ENCODE peak calls at places on chromosomes 3 and 15, in eight cellular contexts. P is psoas muscle, S is right atrium auricular region, O is brain microvascular endothelial cell, Y is spleen, W is bronchial epithelial cell, D is A549, F is osteoblast. B is an unnamed sample.

GRCh38 chr3:54366007-54366406 is 243.7 kb downstream of the CACNA2D3 start:
- DNase-seq in Y (no peak), D (no peak), O (no peak), W (no peak), S (no peak), F (no peak), P (no peak), B (no peak)

GRCh38 chr3:133935843-133936825 is 40.5 kb upstream of the RAB6B start:
- DNase-seq in D (no peak), O (no peak), S (peak), F (peak), Y (peak), W (no peak), P (no peak), B (no peak)

GRCh38 chr3:10387881-10388621 is 67.1 kb upstream of the SEC13 start:
- DNase-seq in W (no peak), P (peak), S (no peak), Y (peak), F (no peak), O (no peak), D (no peak), B (no peak)

GRCh38 chr15:69557340-69558137 is 104.9 kb downstream of the RPLP1 start:
- DNase-seq in F (peak), Y (no peak), W (peak), D (peak), O (peak), S (no peak), P (no peak), B (peak)

GRCh38 chr3:182986021-182986420 is 5.7 kb upstream of the DCUN1D1 start:
- DNase-seq in F (peak), P (no peak), S (no peak), W (no peak), Y (no peak), D (no peak), O (no peak), B (no peak)

GRCh38 chr3:23938657-23939056 is 6.4 kb upstream of the NR1D2 start:
- DNase-seq in P (no peak), O (no peak), W (no peak), D (no peak), F (no peak), Y (no peak), S (no peak), B (no peak)

GRCh38 chr15:93173369-93173768 is 84.4 kb upstream of the RGMA start:
- DNase-seq in D (peak), F (no peak), P (no peak), W (peak), S (no peak), O (peak), Y (no peak), B (peak)

GRCh38 chr3:45583021-45583851 is 11.3 kb upstream of the LIMD1 start:
- DNase-seq in W (no peak), D (no peak), P (peak), F (no peak), S (no peak), O (no peak), Y (no peak), B (no peak)

GRCh38 chr3:71428841-71429609 is 154.5 kb downstream of the FOXP1 start:
- DNase-seq in F (peak), D (no peak), Y (no peak), O (no peak), W (peak), P (no peak), S (no peak), B (peak)

GRCh38 chr3:73324203-73325155 is 263.0 kb downstream of the EBLN2 start:
- DNase-seq in S (no peak), Y (no peak), D (no peak), F (no peak), W (no peak), P (no peak), O (no peak), B (no peak)

GRCh38 chr3:69343875-69344274 is 42.0 kb downstream of the FRMD4B start:
- DNase-seq in Y (no peak), W (no peak), D (no peak), S (no peak), P (no peak), O (no peak), F (no peak), B (no peak)

GRCh38 chr3:118945834-118946233 is 88.8 kb downstream of the IGSF11 start:
- DNase-seq in S (no peak), F (no peak), O (no peak), Y (no peak), D (no peak), P (no peak), W (no peak), B (no peak)

GRCh38 chr15:70670680-70671079 is 92.7 kb downstream of the UACA start:
- DNase-seq in S (no peak), Y (no peak), O (no peak), W (no peak), F (no peak), D (no peak), P (no peak), B (no peak)

GRCh38 chr15:93894438-93894837 is 336.9 kb upstream of the MCTP2 start:
- DNase-seq in S (no peak), W (no peak), F (no peak), Y (no peak), P (no peak), D (no peak), O (no peak), B (no peak)

GRCh38 chr15:73681856-73682596 is 2.2 kb upstream of the CD276 start:
- DNase-seq in Y (no peak), S (no peak), W (no peak), D (no peak), O (peak), F (peak), P (no peak), B (no peak)

GRCh38 chr3:127037021-127037400 is 54.1 kb downstream of the PLXNA1 start:
- DNase-seq in F (peak), W (no peak), Y (peak), D (no peak), P (peak), O (no peak), S (no peak), B (no peak)

GRCh38 chr15:77409259-77410156 is 10.4 kb downstream of the PEAK1 start:
- DNase-seq in F (no peak), P (no peak), S (no peak), W (no peak), D (no peak), Y (no peak), O (no peak), B (no peak)

GRCh38 chr15:58457466-58457965 is 25.7 kb downstream of the LIPC start:
- DNase-seq in P (no peak), Y (no peak), D (no peak), W (peak), F (peak), S (no peak), O (peak), B (no peak)

GRCh38 chr3:94028093-94028837 is at the start of gene STX19:
- DNase-seq in D (no peak), W (peak), F (no peak), Y (no peak), O (no peak), S (no peak), P (no peak), B (no peak)

GRCh38 chr3:40456940-40457823 is at the start of gene RPL14:
- DNase-seq in F (peak), Y (peak), O (peak), D (peak), P (peak), S (peak), W (peak), B (peak)

DNA sequence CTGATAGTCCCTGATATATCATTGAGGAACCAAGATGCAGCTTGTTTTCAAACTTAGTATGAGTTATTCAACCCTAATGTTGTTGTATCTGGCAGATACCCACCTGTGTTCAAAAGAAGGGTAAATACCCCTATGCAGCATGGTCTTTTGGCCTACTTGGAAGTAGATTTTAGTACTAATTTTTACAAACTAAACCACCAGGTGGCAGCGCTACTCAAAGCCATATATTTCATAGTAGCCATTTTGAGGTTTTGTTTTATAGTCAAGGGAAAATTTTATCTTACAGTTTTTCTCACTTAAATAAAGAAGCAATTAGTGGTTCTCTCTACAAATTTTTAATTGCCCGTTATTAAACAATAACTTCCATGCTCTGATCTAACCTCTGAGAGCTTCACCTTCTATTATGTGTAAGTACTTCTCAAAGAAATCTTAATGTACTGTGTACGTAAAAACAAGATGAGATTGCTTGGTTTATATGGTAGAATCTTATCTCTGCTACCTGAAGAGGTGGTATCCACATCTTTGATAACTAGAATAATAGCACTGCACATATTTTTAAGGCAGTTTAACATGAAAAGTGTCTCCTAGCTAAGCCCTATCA is 31.5 kb upstream of the MLF1 start:
- DNase-seq in O (peak), Y (no peak), D (peak), S (no peak), P (no peak), W (peak), F (no peak), B (no peak)
- TF ChIP-seq CTCF in O (peak), Y (no peak), D (peak), S (peak), P (peak), W (peak), F (peak), B (peak)

DNA sequence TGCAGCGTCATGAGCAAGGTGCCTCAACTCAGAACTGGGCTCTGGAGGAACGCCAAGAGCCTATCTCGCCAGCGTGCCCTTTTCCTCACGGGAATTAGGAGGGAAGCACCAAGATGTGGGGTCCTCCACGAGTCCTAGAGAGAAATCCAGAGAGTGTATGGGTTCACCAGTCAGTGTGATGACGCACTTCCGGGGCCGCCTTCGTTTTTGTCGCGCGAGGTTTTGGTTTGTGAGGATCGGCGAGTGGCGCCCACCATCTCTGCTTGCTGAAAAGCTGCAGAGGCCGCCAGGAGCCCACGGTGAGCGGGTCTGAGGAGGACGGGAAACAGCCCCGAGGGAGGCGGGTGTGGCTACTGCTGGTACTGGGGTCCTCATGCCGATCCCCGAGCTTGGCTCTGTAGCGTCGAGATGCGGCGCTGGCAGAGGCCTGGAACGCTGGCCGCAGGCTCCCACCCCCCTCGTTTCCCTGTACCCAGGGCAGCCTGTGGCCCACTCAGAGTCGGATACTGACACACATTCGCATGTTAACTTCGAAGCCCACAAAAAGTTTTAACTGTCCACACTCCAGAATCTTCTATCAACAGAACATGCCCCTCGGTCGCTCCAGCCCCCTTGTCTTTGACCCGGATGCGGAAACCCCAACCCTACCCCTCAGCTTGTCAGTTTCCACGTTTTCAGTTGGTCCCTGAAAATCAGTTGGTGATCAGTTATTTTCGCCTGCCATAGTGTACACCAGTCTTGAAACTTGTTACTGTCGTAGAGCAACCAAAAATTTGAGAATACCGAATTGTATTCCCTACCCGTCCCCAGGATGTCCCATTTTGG is 30.4 kb downstream of the ZNF662 start:
- DNase-seq in Y (peak), O (peak), F (no peak), P (peak), S (no peak), D (no peak), W (peak), B (no peak)
- H3K4me3 ChIP-seq in Y (no peak), O (peak), F (peak), P (peak), S (peak), D (no peak), W (peak), B (peak)

GRCh38 chr3:194269610-194270145 is 81.5 kb downstream of the CPN2 start:
- DNase-seq in P (peak), O (peak), Y (peak), S (peak), F (peak), D (no peak), W (no peak), B (no peak)
- TF ChIP-seq CTCF in P (peak), O (peak), Y (no peak), S (peak), F (peak), D (no peak), W (peak), B (peak)

DNA sequence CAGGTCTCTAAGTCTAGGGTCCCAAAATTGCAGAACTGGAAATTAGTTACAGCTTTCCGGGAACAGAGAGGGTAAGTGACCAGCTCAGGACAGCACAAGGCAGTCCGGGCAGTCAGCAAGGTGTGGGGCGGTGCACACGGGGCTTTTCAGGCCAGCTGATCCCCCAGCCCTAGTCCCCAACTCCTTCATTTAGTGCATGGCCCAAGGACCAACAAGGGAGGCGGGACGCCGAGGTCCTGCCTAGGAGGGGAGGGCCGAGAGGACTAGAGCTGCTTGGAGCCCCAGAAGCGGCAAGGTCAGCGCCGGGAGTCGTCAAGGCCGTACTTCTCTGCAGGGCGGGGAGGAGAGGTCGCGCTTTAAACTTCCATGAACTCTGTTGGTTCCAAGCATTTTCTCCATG is 2.0 kb upstream of the PDE8A start:
- DNase-seq in W (no peak), Y (peak), P (peak), O (no peak), F (no peak), S (no peak), D (peak), B (no peak)
- H3K4me3 ChIP-seq in W (no peak), Y (peak), P (peak), O (peak), F (peak), S (peak), D (peak), B (peak)

DNA sequence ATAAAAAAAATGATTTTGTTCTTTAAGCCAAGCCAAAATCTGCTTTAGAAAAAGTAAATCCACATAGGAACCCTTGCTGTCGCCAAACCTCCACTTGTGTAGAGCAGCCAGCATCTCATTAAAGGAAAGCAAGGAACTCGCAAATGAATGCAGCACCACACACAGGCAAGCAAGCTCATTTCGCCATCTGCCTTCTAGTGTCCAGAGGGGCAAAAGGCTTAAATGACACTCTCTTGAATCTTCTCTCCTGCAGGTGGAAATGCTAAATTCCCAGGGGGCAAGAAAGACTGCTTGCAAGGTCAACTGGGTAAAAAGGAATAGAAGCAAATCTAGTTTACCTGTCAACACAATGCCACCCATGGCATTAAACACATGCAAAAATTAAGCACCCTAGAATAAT is 2.4 kb downstream of the MB21D2 start:
- DNase-seq in Y (no peak), P (no peak), W (peak), F (no peak), O (peak), D (peak), S (no peak), B (no peak)
- TF ChIP-seq CTCF in Y (no peak), P (no peak), W (no peak), F (peak), O (peak), D (no peak), S (no peak), B (peak)

DNA sequence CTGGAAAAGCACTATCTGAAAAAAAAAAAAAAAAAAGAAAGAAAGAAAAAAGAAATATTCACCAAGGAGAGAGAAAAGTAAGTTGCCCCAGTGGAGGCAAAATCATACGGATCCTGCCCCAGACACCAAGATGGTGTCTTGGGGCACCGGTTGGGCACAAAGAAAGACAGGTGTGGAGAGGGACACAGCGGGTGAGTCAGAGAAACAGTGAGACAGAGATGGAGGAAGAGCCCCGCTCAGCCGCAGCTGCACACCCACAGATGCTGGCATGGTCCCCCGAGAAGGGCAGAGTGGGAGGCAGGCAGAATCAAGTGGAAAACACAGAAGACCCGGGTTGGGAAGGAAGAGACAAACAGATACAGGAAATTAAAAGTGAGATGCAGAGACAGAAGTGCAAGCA is 129.7 kb upstream of the SMAD3 start:
- DNase-seq in W (no peak), Y (no peak), S (no peak), F (peak), D (no peak), P (no peak), O (no peak), B (no peak)
- H3K4me3 ChIP-seq in W (no peak), Y (no peak), S (no peak), F (peak), D (no peak), P (peak), O (peak), B (no peak)